ENCODE peak calls at places on chromosome 12, in four cellular contexts. One of them, this sample, is unnamed. For H3K4me1 and H3K27me3, the result is how much of the 10 kb centered on the place peaks cover.

GRCh38 chr12:62834971-62835547 is 99.9 kb downstream of the PPM1H start:
- DNase-seq in NT2/D1: no peak
- DNase-seq in neuronal stem cell: peak
- DNase-seq in fibroblast of lung: peak
- DNase-seq in this sample: peak

GRCh38 chr12:116969615-116970575 is 59.1 kb downstream of the FBXW8 start:
- DNase-seq in NT2/D1: no peak
- DNase-seq in neuronal stem cell: no peak
- DNase-seq in fibroblast of lung: peak
- DNase-seq in this sample: no peak

GRCh38 chr12:2356601-2357125 is 303.9 kb downstream of the CACNA1C start:
- DNase-seq in NT2/D1: no peak
- DNase-seq in neuronal stem cell: no peak
- DNase-seq in fibroblast of lung: no peak
- DNase-seq in this sample: no peak

GRCh38 chr12:47686645-47687240 is 19.1 kb downstream of the RPAP3 start:
- DNase-seq in NT2/D1: no peak
- DNase-seq in neuronal stem cell: peak
- DNase-seq in fibroblast of lung: peak
- DNase-seq in this sample: peak

GRCh38 chr12:106178582-106178981 is 39.8 kb upstream of the NUAK1 start:
- DNase-seq in NT2/D1: no peak
- DNase-seq in neuronal stem cell: peak
- DNase-seq in fibroblast of lung: no peak
- DNase-seq in this sample: no peak

GRCh38 chr12:102776041-102776440 is 141.0 kb downstream of the PAH start:
- DNase-seq in NT2/D1: no peak
- DNase-seq in neuronal stem cell: no peak
- DNase-seq in fibroblast of lung: no peak
- DNase-seq in this sample: no peak

GRCh38 chr12:29698756-29699155 is 85.0 kb downstream of the TMTC1 start:
- DNase-seq in NT2/D1: peak
- DNase-seq in neuronal stem cell: no peak
- DNase-seq in fibroblast of lung: no peak
- DNase-seq in this sample: no peak

GRCh38 chr12:98514984-98515367 is 414 bp upstream of the TMPO start:
- DNase-seq in NT2/D1: no peak
- DNase-seq in neuronal stem cell: no peak
- DNase-seq in fibroblast of lung: no peak
- DNase-seq in this sample: no peak

GRCh38 chr12:84817297-84817696 is 95.3 kb downstream of the SLC6A15 start:
- DNase-seq in NT2/D1: no peak
- DNase-seq in neuronal stem cell: no peak
- DNase-seq in fibroblast of lung: no peak
- DNase-seq in this sample: no peak

GRCh38 chr12:107092669-107093546 is 441 bp downstream of the CRY1 start:
- DNase-seq in NT2/D1: no peak
- DNase-seq in neuronal stem cell: peak
- DNase-seq in fibroblast of lung: no peak
- DNase-seq in this sample: peak

GRCh38 chr12:44876554-44877275 is 600 bp upstream of the NELL2 start:
- DNase-seq in NT2/D1: peak
- DNase-seq in neuronal stem cell: peak
- DNase-seq in fibroblast of lung: peak
- DNase-seq in this sample: no peak

GRCh38 chr12:113994051-113994450 is 27.9 kb upstream of the RBM19 start:
- DNase-seq in NT2/D1: no peak
- DNase-seq in neuronal stem cell: no peak
- DNase-seq in fibroblast of lung: no peak
- DNase-seq in this sample: peak

GRCh38 chr12:13436696-13437391 is 240.3 kb downstream of the EMP1 start:
- DNase-seq in NT2/D1: no peak
- DNase-seq in neuronal stem cell: no peak
- DNase-seq in fibroblast of lung: no peak
- DNase-seq in this sample: no peak

GRCh38 chr12:14264777-14265176 is 100.7 kb upstream of the ATF7IP start:
- DNase-seq in NT2/D1: no peak
- DNase-seq in neuronal stem cell: no peak
- DNase-seq in fibroblast of lung: no peak
- DNase-seq in this sample: no peak

GRCh38 chr12:92759634-92760268 is 57.0 kb downstream of the PLEKHG7 start:
- DNase-seq in NT2/D1: no peak
- DNase-seq in neuronal stem cell: no peak
- DNase-seq in fibroblast of lung: peak
- DNase-seq in this sample: peak

GRCh38 chr12:52204095-52204930 is 12.5 kb upstream of the KRT80 start:
- DNase-seq in NT2/D1: no peak
- DNase-seq in neuronal stem cell: no peak
- DNase-seq in fibroblast of lung: peak
- DNase-seq in this sample: no peak

GRCh38 chr12:90909069-90909676 is 45.8 kb downstream of the CCER1 start:
- DNase-seq in NT2/D1: peak
- DNase-seq in neuronal stem cell: peak
- DNase-seq in fibroblast of lung: peak
- DNase-seq in this sample: no peak

GRCh38 chr12:109737111-109737510 is 23.5 kb downstream of the FAM222A start:
- DNase-seq in NT2/D1: no peak
- DNase-seq in neuronal stem cell: no peak
- DNase-seq in fibroblast of lung: no peak
- DNase-seq in this sample: no peak

GRCh38 chr12:72031066-72031465 is 92.4 kb downstream of the TPH2 start:
- DNase-seq in NT2/D1: no peak
- DNase-seq in neuronal stem cell: no peak
- DNase-seq in fibroblast of lung: no peak
- DNase-seq in this sample: no peak

GRCh38 chr12:72024613-72025012 is 86.0 kb downstream of the TPH2 start:
- DNase-seq in NT2/D1: no peak
- DNase-seq in neuronal stem cell: no peak
- DNase-seq in fibroblast of lung: no peak
- DNase-seq in this sample: no peak

GRCh38 chr12:72025524-72025923 is 86.9 kb downstream of the TPH2 start:
- DNase-seq in NT2/D1: no peak
- DNase-seq in neuronal stem cell: no peak
- DNase-seq in fibroblast of lung: no peak
- DNase-seq in this sample: no peak

GRCh38 chr12:72030272-72030671 is 91.6 kb downstream of the TPH2 start:
- DNase-seq in NT2/D1: no peak
- DNase-seq in neuronal stem cell: no peak
- DNase-seq in fibroblast of lung: no peak
- DNase-seq in this sample: no peak

DNA sequence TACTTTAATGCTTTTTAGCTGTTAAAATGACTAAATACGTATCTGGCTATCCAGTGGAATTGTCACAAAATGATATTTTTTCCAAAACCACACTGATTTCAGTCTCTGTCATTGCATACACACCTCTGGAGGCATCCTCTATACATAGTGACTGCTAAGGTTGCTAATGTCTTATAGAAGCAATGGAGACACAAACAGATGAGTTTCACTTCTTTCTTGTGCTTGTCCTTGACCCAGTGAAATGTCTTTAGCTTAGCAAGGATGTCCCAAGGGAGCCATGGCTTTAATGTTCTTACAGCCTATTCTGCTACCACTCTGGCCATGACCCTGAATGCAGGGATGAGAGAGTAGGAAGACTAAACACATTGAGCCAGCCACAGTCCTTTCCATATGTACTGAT is 90.3 kb downstream of the TPH2 start:
- DNase-seq in NT2/D1: no peak
- DNase-seq in neuronal stem cell: no peak
- DNase-seq in fibroblast of lung: no peak
- DNase-seq in this sample: no peak
- H3K4me1 ChIP-seq in NT2/D1: under half
- H3K4me1 ChIP-seq in neuronal stem cell: under half
- H3K4me1 ChIP-seq in fibroblast of lung: under half
- H3K4me1 ChIP-seq in this sample: under half

DNA sequence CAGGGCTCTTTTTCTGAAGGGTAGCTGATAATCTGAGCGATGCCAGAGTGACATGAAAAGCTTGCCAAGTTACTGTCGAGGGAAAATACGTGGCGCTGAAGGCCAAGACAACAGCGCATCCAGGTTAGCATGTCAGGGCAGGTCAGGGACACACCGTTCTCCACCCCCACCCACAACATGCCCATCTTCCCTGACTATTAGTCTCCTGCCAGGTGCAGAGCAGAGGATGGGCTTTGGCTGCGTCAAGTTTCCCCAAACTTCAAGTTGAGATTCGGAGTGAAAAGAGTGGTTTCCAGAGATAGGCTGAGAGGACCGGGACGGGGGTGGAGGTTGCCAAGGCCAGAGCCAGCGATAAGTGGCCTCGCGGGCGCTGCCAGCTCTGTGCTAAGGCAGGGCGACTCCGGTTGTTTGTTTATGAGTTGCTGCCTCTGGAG is 1.7 kb downstream of the TRHDE start:
- DNase-seq in NT2/D1: no peak
- DNase-seq in neuronal stem cell: no peak
- DNase-seq in fibroblast of lung: peak
- DNase-seq in this sample: peak
- H3K27me3 ChIP-seq in NT2/D1: under half
- H3K27me3 ChIP-seq in neuronal stem cell: under half
- H3K27me3 ChIP-seq in fibroblast of lung: under half
- H3K27me3 ChIP-seq in this sample: under half

GRCh38 chr12:94267530-94267877 is 119.1 kb downstream of the PLXNC1 start:
- DNase-seq in NT2/D1: no peak
- DNase-seq in neuronal stem cell: no peak
- DNase-seq in fibroblast of lung: no peak
- DNase-seq in this sample: no peak
- H3K4me3 ChIP-seq in NT2/D1: no peak
- H3K4me3 ChIP-seq in neuronal stem cell: no peak
- H3K4me3 ChIP-seq in fibroblast of lung: no peak
- H3K4me3 ChIP-seq in this sample: no peak

DNA sequence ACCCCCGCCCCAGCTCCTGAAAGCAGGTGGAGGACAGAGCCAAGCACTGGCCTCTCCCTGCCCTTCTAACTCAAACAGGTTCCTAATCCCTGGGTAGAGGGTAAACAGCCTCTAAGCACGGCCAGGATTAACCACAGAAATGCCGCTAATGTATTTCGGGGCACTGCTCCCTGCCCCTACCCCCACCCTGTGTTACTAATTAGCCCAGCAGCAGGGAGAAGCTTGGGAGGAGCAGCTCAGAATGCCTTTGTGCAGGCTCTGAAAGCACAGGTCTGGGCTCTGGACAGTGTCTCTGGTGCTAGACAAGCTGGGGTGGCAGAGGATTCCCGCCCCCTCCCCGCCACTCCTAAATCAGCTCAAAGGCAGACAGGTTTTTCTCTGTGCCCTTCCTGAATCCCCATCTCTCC is 53.2 kb downstream of the SMUG1 start:
- DNase-seq in NT2/D1: no peak
- DNase-seq in neuronal stem cell: peak
- DNase-seq in fibroblast of lung: no peak
- DNase-seq in this sample: no peak
- H3K4me1 ChIP-seq in NT2/D1: under half
- H3K4me1 ChIP-seq in neuronal stem cell: under half
- H3K4me1 ChIP-seq in fibroblast of lung: under half
- H3K4me1 ChIP-seq in this sample: under half

DNA sequence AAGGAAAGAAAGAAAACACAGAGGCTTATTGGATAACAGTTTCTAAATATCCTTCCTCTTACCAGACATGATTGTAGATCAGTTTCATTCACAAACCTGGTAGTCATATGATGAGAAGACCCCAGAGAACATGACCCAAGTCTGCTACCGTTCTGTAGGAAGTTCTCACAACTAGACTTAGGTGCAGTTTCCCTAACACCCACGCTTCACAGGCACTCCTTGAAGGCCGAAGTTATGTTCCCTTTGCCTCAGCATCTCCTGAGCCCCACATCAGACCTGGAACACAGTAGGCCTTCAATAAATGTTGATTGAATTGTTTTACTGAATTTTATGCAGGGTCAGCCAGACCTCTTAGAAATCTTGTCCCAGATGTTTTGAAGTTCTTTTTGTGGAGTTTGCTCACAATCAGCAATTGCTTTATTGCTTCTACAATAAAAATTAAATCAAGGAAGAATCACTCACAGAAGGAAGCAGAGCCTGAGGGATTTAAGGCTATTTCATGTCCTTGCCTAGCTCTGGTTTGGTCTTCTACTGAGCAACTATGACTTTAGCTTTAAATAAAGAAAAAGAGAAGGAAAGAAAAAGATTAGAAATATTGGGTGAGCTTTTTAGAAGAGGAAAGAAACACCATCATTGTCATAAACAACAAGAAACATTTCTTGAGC is 138.6 kb upstream of the MDM1 start:
- DNase-seq in NT2/D1: no peak
- DNase-seq in neuronal stem cell: no peak
- DNase-seq in fibroblast of lung: no peak
- DNase-seq in this sample: no peak
- H3K27me3 ChIP-seq in NT2/D1: under half
- H3K27me3 ChIP-seq in neuronal stem cell: under half
- H3K27me3 ChIP-seq in fibroblast of lung: under half
- H3K27me3 ChIP-seq in this sample: under half

This sample was measured in SJSA1.